ENCODE peak calls at places on chromosomes 5 and 9, in ten cellular contexts. J is activated CD8-positive, alpha-beta T cell treated with anti-CD3 and anti-CD28 coated beads for 36 hours; G is body of pancreas; X is activated CD8-positive, alpha-beta memory T cell treated with anti-CD3 and anti-CD28 coated beads, Interleukin-2, amount 10 ng/mL, durations not matched to agents 7 days and 5 days; K is HCT116; D is lower lobe of right lung; M is IMR-90; A is activated naive CD8-positive, alpha-beta T cell treated with anti-CD3 and anti-CD28 coated beads, Interleukin-2, amount 50 U/mL, for 24 hours; P is RWPE2; E is heart right ventricle. C is an unnamed sample.

GRCh38 chr5:172725273-172725672 is 45.7 kb downstream of the DUSP1 start:
- ATAC-seq in A (no peak), E (no peak), D (no peak), J (no peak), P (no peak), G (no peak), X (no peak), M (no peak), K (no peak), C (no peak)

GRCh38 chr5:93070938-93071337 is 510.1 kb downstream of the NR2F1-AS1 start:
- ATAC-seq in D (no peak), P (no peak), A (no peak), K (no peak), M (peak; percentile 64), X (no peak), J (no peak), G (no peak), E (no peak), C (no peak)

GRCh38 chr9:96603305-96604004 is 16.2 kb downstream of the CDC14B start:
- ATAC-seq in D (no peak), E (peak; percentile 88), M (no peak), J (no peak), P (no peak), X (no peak), A (no peak), K (no peak), G (peak; percentile 55), C (no peak)

GRCh38 chr9:1320667-1321195 is 270.6 kb downstream of the DMRT2 start:
- ATAC-seq in P (no peak), K (no peak), D (peak; percentile 52), A (no peak), E (no peak), X (no peak), M (no peak), G (no peak), J (no peak), C (no peak)

GRCh38 chr5:5795074-5795779 is 372.8 kb downstream of the ICE1 start:
- ATAC-seq in E (peak; percentile 97), D (peak; percentile 86), K (no peak), M (no peak), G (peak; percentile 79), A (no peak), P (no peak), X (no peak), J (no peak), C (no peak)

GRCh38 chr5:138833726-138834480 is 41.2 kb downstream of the LRRTM2 start:
- ATAC-seq in D (no peak), X (no peak), J (no peak), P (no peak), K (no peak), E (no peak), A (no peak), M (no peak), G (no peak), C (no peak)

GRCh38 chr9:5389109-5389732 is 48.5 kb downstream of the PLGRKT start:
- ATAC-seq in M (peak; percentile 61), X (peak; percentile 86), A (peak; percentile 80), E (no peak), K (peak; percentile 54), P (peak; percentile 62), G (no peak), J (peak; percentile 80), D (no peak), C (peak; percentile 90)

GRCh38 chr5:80090884-80091166 is 55.7 kb downstream of the THBS4 start:
- ATAC-seq in X (no peak), P (no peak), D (no peak), M (peak; percentile 28), G (no peak), A (no peak), E (no peak), J (no peak), K (peak; percentile 60), C (no peak)

GRCh38 chr9:34989056-34989945 is at the start of gene DNAJB5:
- ATAC-seq in K (peak; percentile 93), P (peak; percentile 89), M (peak; percentile 87), A (peak; percentile 85), J (peak; percentile 85), X (peak; percentile 97), E (peak; percentile 80), D (peak; percentile 97), G (peak; percentile 96), C (peak; percentile 88)

GRCh38 chr9:87635656-87636501 is 90.0 kb upstream of the CTSL start:
- ATAC-seq in J (no peak), A (no peak), X (no peak), D (peak; percentile 71), K (no peak), E (no peak), P (no peak), M (no peak), G (no peak), C (no peak)

GRCh38 chr9:27440888-27441740 is 83.0 kb upstream of the IFNK start:
- ATAC-seq in D (no peak), P (peak; percentile 56), G (no peak), K (no peak), J (no peak), M (no peak), X (peak; percentile 30), E (no peak), A (no peak), C (peak; percentile 44)

GRCh38 chr5:105898183-105898582 is 1772.6 kb downstream of the EFNA5 start:
- ATAC-seq in K (no peak), D (no peak), A (no peak), J (no peak), X (no peak), P (no peak), M (no peak), G (no peak), E (no peak), C (no peak)

GRCh38 chr9:109831996-109832395 is 52.0 kb downstream of the PALM2AKAP2 start:
- ATAC-seq in X (no peak), E (peak; percentile 76), M (no peak), J (no peak), G (no peak), K (no peak), A (no peak), P (no peak), D (no peak), C (no peak)

GRCh38 chr5:172981931-172982330 is 1.6 kb upstream of the ATP6V0E1 start:
- ATAC-seq in E (no peak), P (no peak), M (no peak), A (no peak), D (no peak), X (no peak), J (no peak), G (peak; percentile 41), K (no peak), C (no peak)